ENCODE peak calls at places on chromosomes 11 and 22, in four cellular contexts. Y is A549, M is lower lobe of right lung, P is lung. F is an unnamed sample.

GRCh38 chr11:62169448-62169847 is 20.6 kb upstream of the SCGB1D1 start:
- ATAC-seq in Y (no peak), M (no peak), P (no peak), F (no peak)

GRCh38 chr11:57568330-57568766 is 876 bp upstream of the UBE2L6 start:
- ATAC-seq in Y (peak; percentile 40), M (peak; percentile 10), P (no peak), F (no peak)

GRCh38 chr11:17314904-17315426 is 36.6 kb upstream of the NCR3LG1 start:
- ATAC-seq in Y (no peak), M (no peak), P (no peak), F (no peak)

GRCh38 chr11:40686765-40687164 is 772.7 kb downstream of the LRRC4C start:
- ATAC-seq in Y (no peak), M (no peak), P (no peak), F (no peak)

GRCh38 chr11:65357856-65358356 is 3.4 kb downstream of the TIGD3 start:
- ATAC-seq in Y (no peak), M (no peak), P (no peak), F (no peak)

GRCh38 chr11:15941206-15941770 is 415.1 kb downstream of the SOX6 start:
- ATAC-seq in Y (no peak), M (peak; percentile 71), P (peak; percentile 15), F (no peak)

GRCh38 chr11:69539416-69540117 is 58.1 kb downstream of the LINC01488 start:
- ATAC-seq in Y (no peak), M (peak; percentile 90), P (peak; percentile 44), F (no peak)

GRCh38 chr11:92839450-92839849 is 130.0 kb upstream of the MTNR1B start:
- ATAC-seq in Y (no peak), M (no peak), P (no peak), F (no peak)

GRCh38 chr11:7690648-7691047 is 15.6 kb downstream of the OVCH2 start:
- ATAC-seq in Y (no peak), M (no peak), P (no peak), F (peak; percentile 29)

GRCh38 chr11:2041153-2041552 is 43.5 kb upstream of the H19 start:
- ATAC-seq in Y (no peak), M (no peak), P (no peak), F (no peak)

GRCh38 chr11:112212710-112213109 is 13.5 kb upstream of the PTS start:
- ATAC-seq in Y (no peak), M (no peak), P (no peak), F (peak; percentile 84)

GRCh38 chr11:5204787-5205186 is 4.3 kb upstream of the OR51V1 start:
- ATAC-seq in Y (peak; percentile 95), M (no peak), P (no peak), F (no peak)

GRCh38 chr11:14974021-14974698 is 2.0 kb upstream of the CALCA start:
- ATAC-seq in Y (no peak), M (peak; percentile 36), P (no peak), F (no peak)

GRCh38 chr11:8333431-8334401 is 70.0 kb upstream of the LMO1 start:
- ATAC-seq in Y (peak; percentile 22), M (peak; percentile 11), P (peak; percentile 31), F (peak; percentile 77)

GRCh38 chr11:33324211-33324985 is 67.2 kb downstream of the HIPK3 start:
- ATAC-seq in Y (no peak), M (peak; percentile 5), P (no peak), F (no peak)

GRCh38 chr22:43376765-43377485 is 33.8 kb upstream of the SCUBE1 start:
- ATAC-seq in Y (no peak), M (peak; percentile 26), P (no peak), F (no peak)